ENCODE peak calls at places on chromosomes 11 and 22, in five cellular contexts. Q, W, O, L and R are unnamed samples.

GRCh38 chr22:42693763-42694683 is 26.6 kb downstream of the A4GALT start:
- DNase-seq in Q (no peak), W (no peak), O (no peak), L (no peak), R (no peak)

GRCh38 chr22:37345863-37346514 is 63.7 kb downstream of the CYTH4 start:
- DNase-seq in Q (no peak), W (peak; percentile 98), O (peak; percentile 31), L (no peak), R (no peak)

GRCh38 chr11:93724090-93724489 is 17.2 kb downstream of the TAF1D start:
- DNase-seq in Q (no peak), W (no peak), O (no peak), L (no peak), R (no peak)

GRCh38 chr22:37608477-37609239 is at the start of gene GGA1:
- DNase-seq in Q (peak; percentile 79), W (peak; percentile 98), O (peak; percentile 95), L (peak; percentile 96), R (peak; percentile 98)

GRCh38 chr11:65021003-65021402 is 6.2 kb upstream of the SNX15 start:
- DNase-seq in Q (no peak), W (no peak), O (no peak), L (no peak), R (no peak)

GRCh38 chr11:71964641-71965040 is 34.1 kb upstream of the IL18BP start:
- DNase-seq in Q (no peak), W (peak; percentile 37), O (no peak), L (no peak), R (no peak)

GRCh38 chr22:38228326-38228872 is 26.6 kb downstream of the MAFF start:
- DNase-seq in Q (no peak), W (no peak), O (no peak), L (no peak), R (no peak)

GRCh38 chr11:64710418-64711137 is 12.4 kb downstream of the NRXN2 start:
- DNase-seq in Q (no peak), W (peak; percentile 31), O (no peak), L (no peak), R (no peak)

GRCh38 chr11:35077709-35078695 is 61.0 kb upstream of the CD44 start:
- DNase-seq in Q (no peak), W (peak; percentile 82), O (no peak), L (no peak), R (peak; percentile 96)

GRCh38 chr22:31838917-31839316 is 85.1 kb downstream of the DEPDC5 start:
- DNase-seq in Q (no peak), W (peak; percentile 39), O (no peak), L (no peak), R (no peak)

GRCh38 chr11:66330931-66331330 is 5.3 kb downstream of the RIN1 start:
- DNase-seq in Q (no peak), W (no peak), O (no peak), L (no peak), R (no peak)

GRCh38 chr22:41951898-41952474 is at the start of gene SMIM45:
- DNase-seq in Q (no peak), W (no peak), O (no peak), L (no peak), R (no peak)

GRCh38 chr22:41333806-41334205 is 32.5 kb downstream of the ZC3H7B start:
- DNase-seq in Q (no peak), W (no peak), O (no peak), L (no peak), R (no peak)

GRCh38 chr11:127962416-127962815 is 624.9 kb downstream of the ETS1 start:
- DNase-seq in Q (no peak), W (no peak), O (no peak), L (no peak), R (no peak)

GRCh38 chr22:31926969-31927368 is 17.4 kb upstream of the YWHAH start:
- DNase-seq in Q (no peak), W (peak; percentile 21), O (no peak), L (no peak), R (no peak)

GRCh38 chr11:65501530-65502273 is 2.9 kb downstream of the MALAT1 start:
- DNase-seq in Q (no peak), W (peak; percentile 35), O (no peak), L (peak; percentile 7), R (no peak)

GRCh38 chr11:22076215-22076930 is 116.5 kb upstream of the ANO5 start:
- DNase-seq in Q (no peak), W (no peak), O (no peak), L (no peak), R (no peak)

GRCh38 chr11:68549789-68550484 is 89.4 kb downstream of the PPP6R3 start:
- DNase-seq in Q (no peak), W (peak; percentile 53), O (peak; percentile 11), L (no peak), R (no peak)

GRCh38 chr11:2404735-2405196 is 4.2 kb downstream of the TSSC4 start:
- DNase-seq in Q (no peak), W (no peak), O (no peak), L (no peak), R (no peak)

GRCh38 chr22:24402460-24403192 is 24.8 kb upstream of the ADORA2A start:
- DNase-seq in Q (peak; percentile 83), W (peak; percentile 95), O (peak; percentile 90), L (peak; percentile 70), R (no peak)

GRCh38 chr11:65591939-65592814 is 3.4 kb downstream of the KCNK7 start:
- DNase-seq in Q (no peak), W (peak; percentile 84), O (no peak), L (peak; percentile 78), R (no peak)

GRCh38 chr11:94494200-94494545 is 389 bp downstream of the ANKRD49 start:
- DNase-seq in Q (no peak), W (no peak), O (no peak), L (no peak), R (no peak)

GRCh38 chr11:117815262-117815803 is 9.2 kb downstream of the FXYD2 start:
- DNase-seq in Q (no peak), W (no peak), O (no peak), L (peak; percentile 61), R (no peak)

GRCh38 chr22:45529966-45530575 is 27.4 kb downstream of the FBLN1 start:
- DNase-seq in Q (no peak), W (peak; percentile 66), O (no peak), L (no peak), R (no peak)

GRCh38 chr11:128297111-128297651 is 290.2 kb downstream of the ETS1 start:
- DNase-seq in Q (no peak), W (no peak), O (no peak), L (no peak), R (no peak)

GRCh38 chr11:123430736-123431356 is 777 bp downstream of the GRAMD1B start:
- DNase-seq in Q (no peak), W (peak; percentile 47), O (peak; percentile 54), L (peak; percentile 83), R (no peak)

GRCh38 chr11:128335729-128336128 is 251.6 kb downstream of the ETS1 start:
- DNase-seq in Q (no peak), W (no peak), O (no peak), L (no peak), R (no peak)

GRCh38 chr22:30801695-30802094 is 107.0 kb downstream of the OSBP2 start:
- DNase-seq in Q (no peak), W (no peak), O (no peak), L (no peak), R (no peak)
- H3K4me3 ChIP-seq in Q (no peak overlapping the region), W (no peak overlapping the region), O (no peak overlapping the region), L (no peak overlapping the region), R (no peak overlapping the region)

GRCh38 chr22:44137415-44137814 is 43.3 kb upstream of the PARVG start:
- DNase-seq in Q (no peak), W (no peak), O (no peak), L (no peak), R (no peak)

GRCh38 chr22:44133901-44134511 is 46.7 kb upstream of the PARVG start:
- DNase-seq in Q (no peak), W (peak; percentile 96), O (no peak), L (no peak), R (no peak)

GRCh38 chr22:44133161-44133560 is 47.6 kb upstream of the PARVG start:
- DNase-seq in Q (no peak), W (peak; percentile 92), O (no peak), L (no peak), R (no peak)

GRCh38 chr22:44132724-44133123 is 48.0 kb upstream of the PARVG start:
- DNase-seq in Q (no peak), W (no peak), O (no peak), L (no peak), R (no peak)

DNA sequence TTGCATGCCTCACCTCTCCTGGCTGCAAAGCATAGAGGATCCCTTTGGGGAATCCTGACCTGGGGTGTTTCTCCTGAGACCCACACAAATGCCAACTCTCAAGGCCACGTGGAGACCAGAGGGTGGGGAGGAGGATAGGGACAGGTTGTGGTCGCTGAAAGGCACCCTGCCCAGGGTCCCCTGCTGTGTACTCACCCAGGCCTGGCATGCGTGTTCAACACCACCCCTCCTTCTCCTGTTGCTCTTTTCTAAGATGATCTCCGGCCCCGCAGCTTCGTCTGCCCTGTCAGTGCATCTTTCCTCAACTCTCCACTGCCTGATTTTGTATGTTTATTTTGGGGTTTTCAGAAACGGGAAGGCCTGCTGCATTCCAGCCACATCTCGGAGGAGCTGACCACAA is 44.6 kb upstream of the PARVG start:
- DNase-seq in Q (no peak), W (no peak), O (no peak), L (no peak), R (no peak)
- H3K4me3 ChIP-seq in Q (no peak overlapping the region), W (no peak overlapping the region), O (no peak overlapping the region), L (no peak overlapping the region), R (no peak overlapping the region)

GRCh38 chr11:114060402-114061052 is 1.0 kb downstream of the ZBTB16 start:
- DNase-seq in Q (no peak), W (peak; percentile 21), O (peak; percentile 43), L (peak; percentile 68), R (no peak)

GRCh38 chr11:114059984-114060401 is 482 bp downstream of the ZBTB16 start:
- DNase-seq in Q (no peak), W (no peak), O (peak; percentile 42), L (peak; percentile 64), R (no peak)

GRCh38 chr11:114059278-114059983 is at the start of gene ZBTB16:
- DNase-seq in Q (peak; percentile 56), W (no peak), O (peak; percentile 88), L (peak; percentile 88), R (no peak)

GRCh38 chr11:114062272-114062671 is 2.8 kb downstream of the ZBTB16 start:
- DNase-seq in Q (no peak), W (no peak), O (no peak), L (no peak), R (no peak)

GRCh38 chr11:114061053-114062049 is 1.8 kb downstream of the ZBTB16 start:
- DNase-seq in Q (no peak), W (no peak), O (no peak), L (peak; percentile 59), R (no peak)
- H3K4me3 ChIP-seq in Q (peak overlapping the region; percentile 97), W (peak overlapping the region; percentile 82), O (peak overlapping the region; percentile 98), L (peak overlapping the region; percentile 55), R (peak overlapping the region; percentile 21)

GRCh38 chr11:133790995-133791394 is 54.3 kb downstream of the SPATA19 start:
- DNase-seq in Q (no peak), W (no peak), O (no peak), L (no peak), R (no peak)

GRCh38 chr11:133784359-133784758 is 61.0 kb downstream of the SPATA19 start:
- DNase-seq in Q (no peak), W (no peak), O (no peak), L (no peak), R (no peak)

GRCh38 chr11:133782116-133782725 is 63.1 kb downstream of the SPATA19 start:
- DNase-seq in Q (no peak), W (no peak), O (no peak), L (no peak), R (no peak)

GRCh38 chr11:133785795-133786194 is 59.5 kb downstream of the SPATA19 start:
- DNase-seq in Q (no peak), W (no peak), O (no peak), L (no peak), R (no peak)

GRCh38 chr11:133787379-133788103 is 57.8 kb downstream of the SPATA19 start:
- DNase-seq in Q (no peak), W (no peak), O (no peak), L (no peak), R (no peak)
- H3K4me3 ChIP-seq in Q (peak overlapping the region; percentile 45), W (no peak overlapping the region), O (peak overlapping the region; percentile 31), L (no peak overlapping the region), R (no peak overlapping the region)